ENCODE peak calls at places on chromosome 22, in six cellular contexts. O, T, V, Z, C and G are unnamed samples.

GRCh38 chr22:26550498-26551033 is 38.3 kb upstream of the TFIP11 start:
- DNase-seq in T (peak; percentile 64), C (peak; percentile 92), Z (peak; percentile 96), V (no peak), O (no peak), G (peak; percentile 76)

GRCh38 chr22:20000246-20001081 is 16.2 kb downstream of the ARVCF start:
- DNase-seq in T (no peak), C (no peak), V (no peak), O (no peak), Z (no peak), G (no peak)

GRCh38 chr22:43289551-43289963 is 53.6 kb downstream of the SCUBE1 start:
- DNase-seq in Z (no peak), O (no peak), C (no peak), T (no peak), V (no peak), G (no peak)

GRCh38 chr22:22789922-22790845 is 97.4 kb upstream of the IGLL5 start:
- DNase-seq in C (no peak), Z (no peak), O (no peak), V (no peak), T (no peak), G (no peak)

GRCh38 chr22:30306629-30307016 is 17.3 kb upstream of the CASTOR1 start:
- DNase-seq in V (peak; percentile 37), Z (no peak), O (no peak), C (no peak), T (no peak), G (no peak)

GRCh38 chr22:31099386-31099785 is 8.0 kb downstream of the SELENOM start:
- DNase-seq in T (no peak), C (no peak), Z (no peak), O (no peak), V (no peak), G (no peak)

GRCh38 chr22:45087802-45088201 is 75.9 kb upstream of the NUP50 start:
- DNase-seq in T (no peak), C (no peak), V (no peak), Z (no peak), O (no peak), G (no peak)

GRCh38 chr22:44645083-44645482 is 56.9 kb upstream of the PRR5 start:
- DNase-seq in C (no peak), V (no peak), O (no peak), T (no peak), Z (no peak), G (no peak)

GRCh38 chr22:46446799-46447198 is 90.6 kb downstream of the CELSR1 start:
- DNase-seq in Z (no peak), V (no peak), O (no peak), T (peak; percentile 48), C (peak; percentile 17), G (no peak)

GRCh38 chr22:30694171-30694637 is 470 bp upstream of the OSBP2 start:
- DNase-seq in V (peak; percentile 58), O (peak; percentile 30), Z (no peak), C (peak; percentile 28), T (no peak), G (peak; percentile 2)

GRCh38 chr22:46047841-46048595 is 71.1 kb upstream of the WNT7B start:
- DNase-seq in O (no peak), V (no peak), C (peak; percentile 17), T (no peak), Z (no peak), G (no peak)

GRCh38 chr22:22322792-22323191 is 78.2 kb downstream of the VPREB1 start:
- DNase-seq in Z (no peak), C (no peak), T (no peak), O (no peak), V (no peak), G (no peak)

GRCh38 chr22:17266261-17266971 is 47.2 kb upstream of the ADA2 start:
- DNase-seq in O (no peak), Z (no peak), V (no peak), C (no peak), T (no peak), G (no peak)

GRCh38 chr22:22348127-22348814 is 103.7 kb downstream of the VPREB1 start:
- DNase-seq in T (peak; percentile 5), C (no peak), O (no peak), V (peak; percentile 46), Z (no peak), G (no peak)

GRCh38 chr22:21896951-21897513 is 29.6 kb upstream of the MAPK1 start:
- DNase-seq in Z (no peak), V (no peak), O (no peak), T (no peak), C (no peak), G (no peak)

GRCh38 chr22:43110444-43110926 is at the start of gene BIK:
- DNase-seq in V (peak; percentile 61), T (peak; percentile 31), O (peak; percentile 67), Z (no peak), C (peak; percentile 14), G (no peak)

DNA sequence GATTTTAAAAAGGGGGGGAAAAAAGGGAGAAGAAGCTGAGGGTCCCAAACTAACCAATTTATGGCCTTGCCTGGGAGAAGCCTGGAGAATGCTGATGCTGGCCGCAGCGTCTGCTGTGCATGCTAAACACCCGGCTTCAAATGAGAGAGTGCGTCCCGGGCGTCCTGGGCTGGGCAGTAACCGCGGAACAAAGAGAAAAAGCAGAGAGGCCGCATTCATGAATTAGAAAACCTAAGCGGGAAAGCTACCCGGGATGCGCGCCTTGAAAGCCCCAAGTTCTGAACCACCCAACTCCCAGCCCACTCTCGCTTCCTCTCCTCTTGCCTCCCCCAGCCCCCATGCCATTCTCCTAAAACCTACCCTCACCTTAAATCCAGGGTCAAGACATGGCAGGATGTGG is 6.5 kb downstream of the MN1 start:
- DNase-seq in O (no peak), T (no peak), C (no peak), Z (no peak), V (no peak), G (no peak)
- H3K4me3 ChIP-seq in O (no peak overlapping the region), T (peak overlapping the region; percentile 85), C (no peak overlapping the region), Z (peak overlapping the region; percentile 76), V (no peak overlapping the region), G (no peak overlapping the region)

GRCh38 chr22:35683560-35683959 is 34.1 kb upstream of the APOL5 start:
- DNase-seq in Z (no peak), C (no peak), T (no peak), V (no peak), O (no peak), G (no peak)

GRCh38 chr22:35686298-35686697 is 31.4 kb upstream of the APOL5 start:
- DNase-seq in T (no peak), Z (no peak), O (no peak), V (no peak), C (no peak), G (no peak)

GRCh38 chr22:35685731-35686130 is 31.9 kb upstream of the APOL5 start:
- DNase-seq in Z (no peak), O (no peak), V (no peak), C (peak; percentile 56), T (peak; percentile 25), G (no peak)

GRCh38 chr22:35684732-35685131 is 32.9 kb upstream of the APOL5 start:
- DNase-seq in Z (no peak), V (no peak), C (no peak), O (no peak), T (no peak), G (no peak)

DNA sequence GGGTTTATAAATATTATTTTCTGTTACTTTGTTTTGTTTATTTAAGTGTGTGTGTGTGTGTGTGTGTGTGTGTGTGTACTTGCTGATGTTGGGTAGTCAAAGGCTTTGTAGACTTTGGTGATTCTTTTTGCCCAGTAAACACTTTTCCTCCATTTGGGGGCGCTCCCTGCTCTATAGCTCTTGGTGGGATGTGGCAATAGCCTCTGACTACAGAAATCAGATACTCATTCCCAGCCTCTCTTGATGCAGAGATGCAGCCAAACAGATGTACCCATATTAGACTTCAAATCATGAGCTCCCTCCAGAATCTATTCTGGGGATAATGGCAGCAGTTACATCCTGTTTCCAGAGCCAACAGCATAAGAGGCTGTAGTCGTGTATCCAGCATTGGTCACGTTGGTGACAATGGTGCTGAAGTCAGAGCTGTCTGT is 33.4 kb upstream of the APOL5 start:
- DNase-seq in T (peak; percentile 65), O (no peak), V (no peak), C (peak; percentile 66), Z (no peak), G (no peak)
- TF ChIP-seq CTCF in T (peak; percentile 45), O (peak; percentile 16), V (peak; percentile 17), C (peak; percentile 42), Z (peak; percentile 29), G (peak; percentile 51)

DNA sequence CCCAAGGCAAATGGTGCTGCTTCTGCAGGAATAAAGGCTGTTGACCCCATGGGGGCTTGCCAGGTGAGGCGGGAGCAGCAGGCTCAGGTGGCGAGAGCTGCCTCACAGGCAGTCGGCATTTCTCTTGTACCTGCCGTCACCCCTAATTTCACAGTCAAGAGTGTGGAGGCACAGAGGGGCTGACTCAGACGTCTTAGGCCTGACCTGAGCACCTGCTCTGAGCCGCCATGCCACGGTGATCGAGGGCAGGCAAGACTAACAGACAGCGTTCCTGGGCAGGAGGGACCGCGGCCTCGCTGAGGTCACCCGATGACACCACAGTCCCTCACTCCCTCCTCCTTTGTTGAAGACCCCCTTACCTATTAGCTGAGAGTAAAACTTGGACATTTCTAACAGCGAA is 5.2 kb downstream of the ALG12 start:
- DNase-seq in C (no peak), Z (no peak), V (no peak), T (no peak), O (no peak), G (no peak)
- H3K4me3 ChIP-seq in C (no peak overlapping the region), Z (no peak overlapping the region), V (no peak overlapping the region), T (no peak overlapping the region), O (no peak overlapping the region), G (no peak overlapping the region)

DNA sequence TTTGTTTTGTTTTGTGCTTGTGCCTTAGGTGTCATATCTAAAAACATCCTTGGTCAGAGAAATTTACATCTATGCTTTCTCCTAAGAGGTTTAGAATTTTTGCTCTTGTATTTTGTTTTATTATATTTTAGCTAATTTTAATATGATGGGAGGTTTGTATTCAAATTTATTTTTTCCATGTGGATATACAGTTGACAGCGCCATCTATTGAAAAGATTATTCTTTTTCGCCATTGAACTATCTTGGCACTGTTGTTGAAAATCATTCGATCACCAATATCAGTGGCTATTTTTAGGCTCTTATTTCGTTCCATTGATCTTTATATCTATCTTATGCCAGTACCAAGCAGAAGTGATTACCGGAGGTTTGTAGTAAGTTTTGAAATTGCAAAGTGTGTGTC is 510.3 kb downstream of the BRD1 start:
- DNase-seq in V (no peak), T (no peak), Z (no peak), O (no peak), C (no peak), G (no peak)
- TF ChIP-seq CTCF in V (peak; percentile 14), T (no peak), Z (no peak), O (no peak), C (no peak), G (no peak)

DNA sequence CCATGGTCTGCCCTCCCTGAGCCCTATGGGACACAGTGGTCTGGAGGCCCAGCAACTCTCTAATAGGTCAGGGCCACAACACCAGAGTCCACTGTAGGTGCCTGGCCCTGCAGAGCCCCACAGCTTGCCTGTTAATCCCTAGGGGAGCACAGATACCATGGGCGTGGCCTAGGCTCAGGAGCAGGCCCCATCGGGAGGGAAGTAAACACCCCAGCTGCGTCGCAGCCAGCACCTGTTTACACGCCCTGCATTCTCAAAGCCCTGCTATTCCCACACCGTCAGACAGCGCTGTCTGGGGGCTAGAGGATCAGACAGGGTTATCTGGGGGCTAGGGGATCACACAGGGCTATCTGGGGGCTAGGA is 2.5 kb downstream of the KCTD17 start:
- DNase-seq in V (no peak), T (no peak), O (no peak), C (no peak), Z (no peak), G (no peak)
- H3K4me3 ChIP-seq in V (no peak overlapping the region), T (no peak overlapping the region), O (no peak overlapping the region), C (no peak overlapping the region), Z (no peak overlapping the region), G (no peak overlapping the region)

GRCh38 chr22:28442264-28442950 is 237.2 kb downstream of the TTC28 start:
- DNase-seq in V (peak; percentile 50), T (peak; percentile 71), Z (peak; percentile 37), C (peak; percentile 64), O (peak; percentile 77), G (no peak)
- TF ChIP-seq CTCF in V (peak; percentile 56), T (peak; percentile 64), Z (peak; percentile 72), C (peak; percentile 53), O (peak; percentile 94), G (peak; percentile 81)